ENCODE peak calls at places on chromosomes 12 and 14, in eight cellular contexts. L is neural progenitor cell, X is AG09319, R is HFFc6, G is lower leg skin, P is GM23338, T is hepatocyte, E is SK-N-SH. D is an unnamed sample.
A peak's percentile ranks its signal among the peaks of the same experiment; 100 is the strongest.

GRCh38 chr14:95536036-95536577 is 1.3 kb downstream of the GLRX5 start:
- DNase-seq in L (peak; percentile 36), P (no peak), X (no peak), T (no peak), E (no peak), G (no peak), R (no peak), D (no peak)

GRCh38 chr14:101584049-101584859 is 23.0 kb downstream of the DIO3 start:
- DNase-seq in R (peak; percentile 37), L (no peak), P (peak; percentile 26), G (peak; percentile 70), E (peak; percentile 94), T (peak; percentile 44), X (peak; percentile 61), D (peak; percentile 87)

GRCh38 chr14:69643430-69644200 is 32.2 kb downstream of the SUSD6 start:
- DNase-seq in R (peak; percentile 25), X (no peak), G (peak; percentile 89), E (no peak), P (no peak), T (peak; percentile 77), L (no peak), D (no peak)

GRCh38 chr12:124484067-124484466 is 83.3 kb downstream of the NCOR2 start:
- DNase-seq in L (no peak), G (no peak), P (no peak), E (no peak), T (no peak), R (no peak), X (no peak), D (no peak)

GRCh38 chr14:104211741-104212140 is 73.4 kb downstream of the KIF26A start:
- DNase-seq in T (no peak), X (no peak), G (no peak), E (no peak), L (no peak), R (no peak), P (no peak), D (no peak)

GRCh38 chr12:53599579-53599978 is 26.6 kb downstream of the ATF7 start:
- DNase-seq in R (no peak), T (no peak), L (no peak), G (no peak), E (no peak), X (no peak), P (no peak), D (no peak)

GRCh38 chr12:124804011-124804621 is 59.5 kb downstream of the SCARB1 start:
- DNase-seq in P (peak; percentile 51), L (peak; percentile 27), E (peak; percentile 78), R (no peak), G (no peak), T (peak; percentile 44), X (peak; percentile 29), D (peak; percentile 16)

GRCh38 chr14:23446291-23446851 is 10.9 kb upstream of the MYH7 start:
- DNase-seq in R (no peak), T (no peak), X (no peak), L (no peak), G (no peak), P (no peak), E (no peak), D (no peak)

GRCh38 chr12:122001379-122002209 is 20.1 kb upstream of the BCL7A start:
- DNase-seq in L (peak; percentile 69), E (no peak), G (no peak), X (no peak), R (no peak), T (no peak), P (peak; percentile 39), D (no peak)

GRCh38 chr12:47832263-47832933 is 12.7 kb upstream of the HDAC7 start:
- DNase-seq in X (no peak), E (no peak), T (no peak), R (no peak), G (no peak), L (no peak), P (no peak), D (no peak)

GRCh38 chr12:27826076-27826475 is 46.0 kb upstream of the MANSC4 start:
- DNase-seq in P (no peak), R (peak; percentile 24), G (no peak), L (no peak), E (no peak), T (no peak), X (no peak), D (no peak)

GRCh38 chr14:76653875-76654572 is 107.2 kb upstream of the VASH1 start:
- DNase-seq in G (peak; percentile 69), P (no peak), R (no peak), X (no peak), E (no peak), L (no peak), T (peak; percentile 23), D (no peak)

GRCh38 chr12:98369601-98370000 is 145.8 kb upstream of the TMPO start:
- DNase-seq in X (no peak), L (no peak), P (no peak), T (no peak), E (no peak), G (no peak), R (no peak), D (no peak)

GRCh38 chr12:10027311-10028099 is 3.0 kb upstream of the CLEC9A start:
- DNase-seq in T (no peak), G (no peak), P (no peak), R (peak; percentile 54), X (no peak), E (no peak), L (no peak), D (peak; percentile 5)

GRCh38 chr12:107645630-107646333 is 39.8 kb upstream of the PWP1 start:
- DNase-seq in G (no peak), L (peak; percentile 93), E (peak; percentile 54), T (peak; percentile 48), R (no peak), X (no peak), P (peak; percentile 88), D (no peak)

GRCh38 chr12:3244219-3244750 is 167.1 kb downstream of the TSPAN9 start:
- DNase-seq in L (no peak), X (no peak), E (no peak), P (no peak), G (no peak), R (no peak), T (no peak), D (no peak)

GRCh38 chr12:3243376-3244084 is 166.4 kb downstream of the TSPAN9 start:
- DNase-seq in L (no peak), X (no peak), G (no peak), E (no peak), T (no peak), R (no peak), P (no peak), D (no peak)

GRCh38 chr12:3246253-3246652 is 169.1 kb downstream of the TSPAN9 start:
- DNase-seq in P (no peak), T (no peak), R (no peak), X (no peak), G (no peak), L (no peak), E (no peak), D (no peak)

GRCh38 chr12:3241621-3242020 is 164.4 kb downstream of the TSPAN9 start:
- DNase-seq in T (peak; percentile 44), L (no peak), X (no peak), R (no peak), E (no peak), P (no peak), G (no peak), D (no peak)

DNA sequence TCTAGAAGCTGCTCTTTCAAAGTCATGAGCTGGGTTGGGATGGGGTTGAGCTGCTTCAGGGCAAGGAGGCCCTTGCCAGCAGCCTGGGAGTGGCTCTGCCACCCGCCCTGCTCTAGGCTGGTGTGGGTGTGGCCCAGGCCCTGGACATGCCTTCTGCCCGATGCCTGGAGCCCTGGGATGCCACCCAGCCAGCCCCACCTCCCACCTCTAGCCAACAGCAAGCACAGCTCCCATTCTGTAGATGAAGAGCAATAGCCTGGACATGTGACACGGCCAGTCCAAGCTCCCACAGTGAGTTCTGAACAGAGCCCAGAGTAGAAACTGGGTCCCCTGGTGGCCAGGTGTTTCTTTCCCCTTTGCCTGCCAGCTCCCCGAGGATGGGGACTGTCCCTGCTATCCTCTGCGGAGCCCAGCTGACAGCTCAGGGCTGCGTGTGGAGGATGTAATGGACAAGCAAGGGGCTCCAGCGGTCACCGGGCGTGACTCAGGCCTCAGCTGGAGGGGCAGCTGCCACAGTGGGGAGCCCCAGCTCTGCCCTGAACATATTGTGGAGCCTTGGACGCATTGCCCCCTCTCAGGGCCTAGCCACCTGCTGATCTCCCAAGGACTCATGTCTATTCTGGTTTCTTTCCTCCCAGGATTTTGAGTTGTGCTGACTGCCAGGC is 165.2 kb downstream of the TSPAN9 start:
- DNase-seq in P (no peak), T (no peak), L (no peak), E (no peak), R (no peak), G (no peak), X (no peak), D (no peak)
- TF ChIP-seq CTCF in P (no peak), T (no peak), L (no peak), E (no peak), R (peak; percentile 26), G (no peak), X (no peak), D (no peak)

DNA sequence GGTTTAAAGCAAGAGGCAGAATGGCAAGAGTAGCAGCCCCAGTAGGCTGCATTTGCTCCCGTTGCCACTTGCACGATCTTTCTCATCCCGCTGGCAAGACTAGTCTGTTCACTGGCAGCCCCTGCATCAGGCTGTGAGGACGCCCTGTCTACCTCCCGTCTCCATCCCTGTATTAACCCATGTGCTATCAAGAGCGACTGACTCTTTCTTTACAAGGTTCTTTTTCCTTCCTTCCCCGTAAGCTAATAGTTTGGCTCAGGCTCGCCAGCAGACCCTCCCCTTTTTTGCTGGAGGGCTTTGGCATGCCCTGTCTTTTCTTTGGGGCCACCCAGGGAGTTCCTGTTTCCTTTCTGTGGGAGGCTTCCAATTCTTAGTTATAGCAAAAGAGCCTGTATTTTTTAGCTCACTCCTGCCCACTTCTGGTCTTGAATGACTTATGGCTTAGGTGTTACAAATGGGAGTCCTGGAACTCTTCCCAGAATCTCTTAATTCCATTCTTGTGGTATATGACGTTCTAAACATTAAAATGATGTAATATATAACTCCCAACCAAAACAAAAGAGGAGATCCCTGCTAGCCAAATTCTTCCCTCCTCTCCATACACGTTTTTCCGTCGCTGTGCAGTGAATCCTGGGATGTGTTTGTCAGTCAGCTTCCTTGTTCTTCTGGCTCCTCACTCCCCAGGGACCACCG is 149.0 kb downstream of the PRKCH start:
- DNase-seq in R (peak; percentile 89), G (no peak), L (peak; percentile 63), E (peak; percentile 41), P (peak; percentile 77), X (peak; percentile 86), T (peak; percentile 80), D (peak; percentile 96)
- TF ChIP-seq CTCF in R (peak; percentile 69), G (no peak), L (peak; percentile 24), E (peak; percentile 54), P (peak; percentile 47), X (peak; percentile 37), T (peak; percentile 42), D (peak; percentile 33)

DNA sequence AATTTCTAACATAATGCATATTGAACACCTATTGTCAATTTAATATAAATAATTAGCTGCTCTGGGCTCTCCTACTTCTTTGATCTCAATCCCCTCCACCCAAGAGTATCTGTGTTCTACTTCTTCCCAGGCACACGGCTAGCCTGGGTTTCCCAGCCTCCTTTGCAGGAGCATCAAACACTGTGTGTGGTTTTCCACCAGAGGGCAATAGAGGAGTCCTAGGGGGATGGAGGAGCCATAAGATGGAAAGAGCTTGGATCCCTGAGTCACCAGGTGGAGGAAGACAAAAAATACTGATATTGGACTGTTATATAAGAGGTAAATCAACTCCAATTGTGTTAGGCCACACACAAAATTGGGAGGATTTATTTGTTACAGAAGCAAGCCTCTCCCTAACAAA is 333.7 kb downstream of the GLT1D1 start:
- DNase-seq in P (peak; percentile 40), E (peak; percentile 11), G (no peak), R (no peak), T (no peak), L (peak; percentile 18), X (no peak), D (no peak)
- TF ChIP-seq CTCF in P (peak; percentile 46), E (no peak), G (no peak), R (no peak), T (no peak), L (peak; percentile 27), X (no peak), D (no peak)

GRCh38 chr14:22391908-22392307 is 197.1 kb downstream of the DAD1 start:
- DNase-seq in P (peak; percentile 84), G (no peak), X (peak; percentile 3), T (peak; percentile 78), L (peak; percentile 85), R (peak; percentile 67), E (peak; percentile 34), D (peak; percentile 51)
- TF ChIP-seq CTCF in P (peak; percentile 78), G (no peak), X (peak; percentile 33), T (peak; percentile 84), L (peak; percentile 80), R (peak; percentile 78), E (peak; percentile 71), D (peak; percentile 72)

D was measured in HFF-Myc.